ENCODE peak calls at places on chromosomes 2 and 18, in eight cellular contexts. L, U, Q, D, W, G, K and I are unnamed samples. For H3K4me1, the result is how much of the 10 kb centered on the place peaks cover.

GRCh38 chr2:240981871-240982800 is 16.3 kb upstream of the SNED1 start:
- DNase-seq in L (peak), U (no peak), Q (peak), D (no peak), W (no peak), G (no peak), K (no peak), I (no peak)

GRCh38 chr18:24398515-24398914 is 891 bp upstream of the OSBPL1A start:
- DNase-seq in L (no peak), U (peak), Q (peak), D (no peak), W (no peak), G (peak), K (peak), I (no peak)

GRCh38 chr18:76894947-76895346 is 72.6 kb downstream of the ZNF236 start:
- DNase-seq in L (no peak), U (no peak), Q (no peak), D (no peak), W (no peak), G (no peak), K (no peak), I (no peak)

GRCh38 chr18:54357082-54357659 is 487 bp downstream of the STARD6 start:
- DNase-seq in L (no peak), U (no peak), Q (no peak), D (peak), W (no peak), G (no peak), K (no peak), I (no peak)

GRCh38 chr2:235595420-235596010 is 101.7 kb downstream of the AGAP1 start:
- DNase-seq in L (peak), U (peak), Q (peak), D (peak), W (peak), G (peak), K (peak), I (peak)

GRCh38 chr2:134405641-134406081 is 151.8 kb downstream of the MGAT5 start:
- DNase-seq in L (no peak), U (no peak), Q (no peak), D (no peak), W (no peak), G (no peak), K (no peak), I (no peak)

GRCh38 chr2:120880381-120880780 is 144.7 kb downstream of the GLI2 start:
- DNase-seq in L (no peak), U (no peak), Q (no peak), D (no peak), W (no peak), G (no peak), K (no peak), I (no peak)

GRCh38 chr18:13427354-13427753 is 208.8 kb downstream of the LDLRAD4 start:
- DNase-seq in L (peak), U (no peak), Q (no peak), D (no peak), W (no peak), G (no peak), K (no peak), I (peak)

GRCh38 chr2:199764273-199764800 is 86.7 kb downstream of the FTCDNL1 start:
- DNase-seq in L (no peak), U (no peak), Q (no peak), D (no peak), W (no peak), G (no peak), K (no peak), I (no peak)

GRCh38 chr2:28359222-28360065 is 33.2 kb upstream of the FOSL2 start:
- DNase-seq in L (no peak), U (peak), Q (peak), D (peak), W (peak), G (no peak), K (no peak), I (peak)

GRCh38 chr2:45732946-45733345 is 81.5 kb downstream of the PRKCE start:
- DNase-seq in L (no peak), U (no peak), Q (no peak), D (no peak), W (no peak), G (no peak), K (no peak), I (no peak)

GRCh38 chr2:239589855-239590254 is 189.0 kb upstream of the HDAC4 start:
- DNase-seq in L (no peak), U (no peak), Q (no peak), D (no peak), W (no peak), G (no peak), K (no peak), I (no peak)

GRCh38 chr2:43220982-43221659 is 5.3 kb downstream of the ZFP36L2 start:
- DNase-seq in L (peak), U (peak), Q (peak), D (peak), W (peak), G (peak), K (peak), I (peak)
- H3K4me1 ChIP-seq in L (under half), U (half or more), Q (under half), D (half or more), W (under half), G (half or more), K (half or more), I (under half)

GRCh38 chr18:57781128-57781463 is 22.0 kb downstream of the ATP8B1 start:
- DNase-seq in L (no peak), U (no peak), Q (no peak), D (no peak), W (no peak), G (no peak), K (no peak), I (no peak)
- H3K4me1 ChIP-seq in L (under half), U (under half), Q (half or more), D (under half), W (under half), G (under half), K (under half), I (half or more)

GRCh38 chr2:112793449-112793978 is 9.2 kb upstream of the IL1A start:
- DNase-seq in L (no peak), U (peak), Q (no peak), D (no peak), W (no peak), G (no peak), K (no peak), I (no peak)

GRCh38 chr2:112795720-112796119 is 11.4 kb upstream of the IL1A start:
- DNase-seq in L (no peak), U (no peak), Q (no peak), D (peak), W (no peak), G (no peak), K (no peak), I (no peak)

GRCh38 chr2:112791693-112792230 is 7.5 kb upstream of the IL1A start:
- DNase-seq in L (no peak), U (no peak), Q (no peak), D (no peak), W (no peak), G (no peak), K (no peak), I (no peak)

GRCh38 chr2:112794841-112795240 is 10.5 kb upstream of the IL1A start:
- DNase-seq in L (no peak), U (no peak), Q (peak), D (no peak), W (no peak), G (no peak), K (no peak), I (no peak)

DNA sequence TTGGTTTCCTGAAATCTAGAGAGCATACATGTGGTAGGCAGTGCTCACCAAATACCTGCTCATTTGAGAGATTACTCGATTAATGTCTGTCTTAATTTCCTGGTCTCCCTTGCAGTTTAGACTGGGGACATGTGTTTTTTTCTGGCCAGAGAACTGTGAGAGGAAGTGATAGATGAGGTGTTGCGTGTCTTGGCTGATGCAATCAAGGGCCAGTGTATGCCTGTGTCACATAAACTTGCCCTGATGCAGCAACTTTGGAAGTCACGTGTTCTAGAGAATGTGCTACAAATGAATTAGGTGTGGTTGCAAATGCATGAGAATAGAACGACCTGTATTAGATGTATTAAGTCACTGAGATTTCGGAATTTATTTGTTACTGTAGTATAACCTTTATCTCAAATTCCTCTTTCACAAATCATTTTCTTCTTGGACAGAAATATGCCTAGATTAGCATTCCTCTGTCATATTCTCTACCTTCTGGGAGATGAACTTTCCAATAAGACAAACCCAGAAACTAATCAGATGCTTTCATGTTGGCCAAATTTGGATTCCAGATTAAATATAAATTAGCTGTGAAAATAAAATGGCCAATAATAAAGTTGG is 9.9 kb upstream of the IL1A start:
- DNase-seq in L (peak), U (peak), Q (peak), D (peak), W (no peak), G (no peak), K (no peak), I (peak)
- H3K4me1 ChIP-seq in L (under half), U (under half), Q (under half), D (under half), W (under half), G (under half), K (under half), I (under half)

GRCh38 chr18:7808992-7809391 is 241.9 kb downstream of the PTPRM start:
- DNase-seq in L (no peak), U (no peak), Q (no peak), D (no peak), W (no peak), G (no peak), K (peak), I (no peak)

GRCh38 chr18:7803956-7804469 is 236.9 kb downstream of the PTPRM start:
- DNase-seq in L (no peak), U (no peak), Q (no peak), D (no peak), W (no peak), G (no peak), K (no peak), I (no peak)

GRCh38 chr18:7805096-7805495 is 238.0 kb downstream of the PTPRM start:
- DNase-seq in L (no peak), U (no peak), Q (no peak), D (no peak), W (no peak), G (no peak), K (no peak), I (no peak)

GRCh38 chr18:7808054-7808453 is 240.9 kb downstream of the PTPRM start:
- DNase-seq in L (no peak), U (no peak), Q (no peak), D (no peak), W (no peak), G (no peak), K (no peak), I (no peak)

DNA sequence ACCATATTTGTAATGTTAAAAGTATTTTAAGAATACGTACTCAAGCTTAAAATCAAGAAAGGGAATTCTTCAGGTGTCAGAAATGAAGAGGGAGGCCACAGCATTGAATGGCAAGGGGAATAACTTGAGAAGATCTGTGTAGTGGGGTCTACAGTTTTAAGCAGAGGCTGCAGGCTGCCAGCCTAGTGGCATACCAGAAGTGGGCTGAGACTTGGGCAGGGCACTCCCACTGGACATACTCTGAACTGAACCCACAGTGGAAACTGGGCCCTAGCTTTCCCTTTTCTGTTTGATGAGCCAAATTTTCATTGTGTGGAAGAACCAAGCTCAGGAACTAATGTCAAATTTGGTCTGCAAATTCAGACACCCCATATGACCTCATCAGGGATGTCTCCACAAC is 238.8 kb downstream of the PTPRM start:
- DNase-seq in L (no peak), U (no peak), Q (no peak), D (no peak), W (no peak), G (no peak), K (no peak), I (no peak)
- H3K4me1 ChIP-seq in L (under half), U (under half), Q (under half), D (under half), W (under half), G (under half), K (under half), I (under half)